ENCODE peak calls at places on chromosome 11, in eight cellular contexts. S, Y, C, R, Q, P, G and J are unnamed samples.

GRCh38 chr11:2776351-2777061 is 76.7 kb upstream of the KCNQ1OT1 start:
- DNase-seq in S (no peak), Y (peak; percentile 61), P (no peak), Q (peak; percentile 1), G (no peak), R (peak; percentile 1), C (no peak), J (no peak)

GRCh38 chr11:76696756-76697155 is 26.2 kb upstream of the LRRC32 start:
- DNase-seq in G (no peak), P (no peak), R (no peak), Y (no peak), S (no peak), C (no peak), Q (no peak), J (no peak)

GRCh38 chr11:94825111-94825880 is 57.1 kb downstream of the AMOTL1 start:
- DNase-seq in Y (no peak), P (no peak), R (no peak), G (no peak), C (no peak), Q (no peak), S (no peak), J (no peak)

GRCh38 chr11:73077454-73077853 is 64.7 kb downstream of the FCHSD2 start:
- DNase-seq in Q (no peak), C (no peak), P (no peak), G (no peak), S (no peak), R (no peak), Y (no peak), J (no peak)

GRCh38 chr11:91997178-91997577 is 227.4 kb upstream of the FAT3 start:
- DNase-seq in P (no peak), R (no peak), G (no peak), Y (no peak), S (no peak), C (no peak), Q (no peak), J (no peak)

GRCh38 chr11:105177658-105178057 is 38.1 kb upstream of the CARD18 start:
- DNase-seq in C (peak; percentile 21), G (peak; percentile 12), S (peak; percentile 9), Y (no peak), R (no peak), P (no peak), Q (no peak), J (no peak)

GRCh38 chr11:64009234-64009633 is 23.0 kb downstream of the OTUB1 start:
- DNase-seq in Q (no peak), G (no peak), P (peak; percentile 88), C (no peak), R (no peak), Y (no peak), S (no peak), J (no peak)

GRCh38 chr11:10051868-10052586 is 242.0 kb downstream of the SBF2 start:
- DNase-seq in S (no peak), C (no peak), Q (no peak), Y (no peak), R (no peak), G (no peak), P (no peak), J (no peak)

GRCh38 chr11:31643831-31644230 is 134.3 kb downstream of the ELP4 start:
- DNase-seq in G (peak; percentile 67), R (no peak), Q (no peak), C (no peak), Y (no peak), S (peak; percentile 54), P (no peak), J (no peak)

GRCh38 chr11:119206512-119207299 is 567 bp downstream of the CBL start:
- DNase-seq in S (peak; percentile 16), Q (peak; percentile 57), Y (peak; percentile 90), C (peak; percentile 36), G (peak; percentile 35), P (peak; percentile 44), R (peak; percentile 65), J (no peak)

GRCh38 chr11:134272381-134273316 is 3.5 kb upstream of the GLB1L3 start:
- DNase-seq in R (no peak), C (no peak), S (no peak), P (peak; percentile 58), Q (no peak), Y (no peak), G (no peak), J (no peak)

GRCh38 chr11:46114378-46114777 is 6.9 kb downstream of the PHF21A start:
- DNase-seq in Y (no peak), S (no peak), R (no peak), G (no peak), Q (no peak), C (no peak), P (no peak), J (no peak)

GRCh38 chr11:75014129-75014528 is 25.4 kb downstream of the NEU3 start:
- DNase-seq in R (no peak), G (peak; percentile 35), P (peak; percentile 3), Q (no peak), Y (no peak), C (no peak), S (peak; percentile 11), J (no peak)

GRCh38 chr11:48098024-48098423 is 117.7 kb downstream of the PTPRJ start:
- DNase-seq in C (no peak), R (no peak), Q (no peak), G (no peak), P (no peak), S (no peak), Y (no peak), J (no peak)

GRCh38 chr11:19595840-19596751 is 116.5 kb upstream of the NAV2 start:
- DNase-seq in S (no peak), C (peak; percentile 6), G (peak; percentile 78), P (no peak), Q (no peak), R (no peak), Y (no peak), J (peak; percentile 10)